ENCODE peak calls at places on chromosomes 11 and 22, in six cellular contexts. J is progenitor cell of endocrine pancreas; S is thoracic aorta; Z is endothelial cell; Q is CD8-positive, alpha-beta T cell; U is AG09319. E is an unnamed sample.

GRCh38 chr11:117305145-117305544 is 10.9 kb downstream of the BACE1 start:
- DNase-seq in J (no peak), S (no peak), Z (no peak), Q (no peak), U (no peak), E (no peak)

GRCh38 chr11:47464479-47464878 is 15.5 kb upstream of the RAPSN start:
- DNase-seq in J (no peak), S (no peak), Z (no peak), Q (no peak), U (no peak), E (no peak)

GRCh38 chr11:43790444-43790794 is 90.2 kb upstream of the ALKBH3 start:
- DNase-seq in J (no peak), S (no peak), Z (no peak), Q (no peak), U (no peak), E (no peak)

GRCh38 chr11:47148903-47149535 is 27.7 kb downstream of the ARFGAP2 start:
- DNase-seq in J (no peak), S (no peak), Z (no peak), Q (no peak), U (peak), E (no peak)

GRCh38 chr11:118227865-118228785 is 3.3 kb upstream of the JAML start:
- DNase-seq in J (no peak), S (no peak), Z (no peak), Q (no peak), U (no peak), E (no peak)

GRCh38 chr11:76234704-76235232 is 28.5 kb upstream of the WNT11 start:
- DNase-seq in J (no peak), S (peak), Z (no peak), Q (no peak), U (peak), E (peak)

GRCh38 chr11:67507242-67507890 is 596 bp downstream of the CDK2AP2 start:
- DNase-seq in J (no peak), S (peak), Z (no peak), Q (no peak), U (no peak), E (no peak)

GRCh38 chr11:72684236-72684912 is 10.2 kb upstream of the PDE2A start:
- DNase-seq in J (peak), S (peak), Z (peak), Q (peak), U (no peak), E (peak)

GRCh38 chr11:10581481-10582019 is 13.1 kb upstream of the LYVE1 start:
- DNase-seq in J (no peak), S (no peak), Z (no peak), Q (no peak), U (no peak), E (no peak)

GRCh38 chr11:84291996-84292395 is 1005.8 kb upstream of the CCDC90B start:
- DNase-seq in J (no peak), S (no peak), Z (no peak), Q (no peak), U (no peak), E (no peak)

GRCh38 chr11:29063630-29064361 is 953.0 kb downstream of the KCNA4 start:
- DNase-seq in J (no peak), S (no peak), Z (no peak), Q (no peak), U (no peak), E (no peak)

GRCh38 chr11:116563028-116563712 is 209.6 kb downstream of the BUD13 start:
- DNase-seq in J (no peak), S (no peak), Z (no peak), Q (no peak), U (no peak), E (no peak)

GRCh38 chr11:74559934-74560309 is 32.5 kb upstream of the POLD3 start:
- DNase-seq in J (no peak), S (no peak), Z (no peak), Q (no peak), U (no peak), E (no peak)

GRCh38 chr11:9568854-9569587 is 4.4 kb upstream of the WEE1 start:
- DNase-seq in J (peak), S (no peak), Z (peak), Q (no peak), U (peak), E (no peak)

GRCh38 chr22:34620832-34621231 is 445.1 kb upstream of the ISX start:
- DNase-seq in J (no peak), S (no peak), Z (no peak), Q (no peak), U (no peak), E (no peak)

GRCh38 chr11:132158091-132158490 is 787.7 kb downstream of the NTM start:
- DNase-seq in J (no peak), S (no peak), Z (peak), Q (no peak), U (no peak), E (no peak)

GRCh38 chr11:46338636-46338987 is 8.7 kb upstream of the DGKZ start:
- DNase-seq in J (no peak), S (no peak), Z (no peak), Q (no peak), U (no peak), E (no peak)

GRCh38 chr22:20775342-20775895 is 1.5 kb downstream of the SERPIND1 start:
- DNase-seq in J (no peak), S (no peak), Z (no peak), Q (no peak), U (no peak), E (no peak)

GRCh38 chr11:3229673-3230630 is 2.3 kb downstream of the MRGPRE start:
- DNase-seq in J (no peak), S (no peak), Z (no peak), Q (no peak), U (no peak), E (no peak)

GRCh38 chr11:62588966-62589637 is 2.2 kb downstream of the TUT1 start:
- DNase-seq in J (no peak), S (no peak), Z (no peak), Q (no peak), U (no peak), E (no peak)

GRCh38 chr11:36002196-36002595 is 58.3 kb downstream of the LDLRAD3 start:
- DNase-seq in J (no peak), S (no peak), Z (no peak), Q (no peak), U (no peak), E (no peak)

GRCh38 chr22:46931414-46931813 is 169.0 kb downstream of the TBC1D22A start:
- DNase-seq in J (no peak), S (no peak), Z (no peak), Q (no peak), U (no peak), E (no peak)
- TF ChIP-seq CTCF in J (no peak), S (no peak), Z (no peak), Q (no peak), U (no peak), E (no peak)

DNA sequence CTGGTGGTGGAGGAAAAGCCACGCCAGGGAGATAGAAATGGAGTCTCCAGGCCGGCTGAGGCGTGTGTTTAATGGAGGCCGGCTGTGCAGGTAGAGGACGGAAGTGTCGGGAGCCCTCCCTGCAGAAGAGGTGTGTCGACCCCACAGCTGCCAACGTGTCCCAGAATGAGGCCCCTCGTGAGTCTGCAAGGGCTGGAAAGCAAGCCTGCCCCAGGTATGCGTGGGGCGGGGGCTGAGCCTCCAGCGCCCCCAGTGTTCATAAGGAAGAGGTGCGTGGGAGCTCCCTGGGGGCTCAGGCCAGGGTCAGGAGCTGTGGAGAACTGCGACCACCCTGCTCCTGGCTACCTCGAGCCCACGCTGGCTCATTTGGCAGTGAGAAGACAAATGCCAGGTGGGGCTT is 38.0 kb upstream of the JAM3 start:
- DNase-seq in J (no peak), S (no peak), Z (peak), Q (no peak), U (no peak), E (no peak)
- TF ChIP-seq CTCF in J (peak), S (no peak), Z (peak), Q (no peak), U (no peak), E (no peak)

GRCh38 chr11:58621586-58622262 is 741 bp upstream of the CNTF start:
- DNase-seq in J (no peak), S (no peak), Z (no peak), Q (no peak), U (no peak), E (no peak)

GRCh38 chr11:58616594-58616993 is 5.9 kb upstream of the CNTF start:
- DNase-seq in J (no peak), S (no peak), Z (no peak), Q (no peak), U (peak), E (no peak)

GRCh38 chr11:58622344-58622743 is at the start of gene CNTF:
- DNase-seq in J (no peak), S (no peak), Z (no peak), Q (no peak), U (no peak), E (no peak)

GRCh38 chr11:58615556-58615955 is 6.9 kb upstream of the CNTF start:
- DNase-seq in J (no peak), S (no peak), Z (no peak), Q (no peak), U (no peak), E (no peak)

DNA sequence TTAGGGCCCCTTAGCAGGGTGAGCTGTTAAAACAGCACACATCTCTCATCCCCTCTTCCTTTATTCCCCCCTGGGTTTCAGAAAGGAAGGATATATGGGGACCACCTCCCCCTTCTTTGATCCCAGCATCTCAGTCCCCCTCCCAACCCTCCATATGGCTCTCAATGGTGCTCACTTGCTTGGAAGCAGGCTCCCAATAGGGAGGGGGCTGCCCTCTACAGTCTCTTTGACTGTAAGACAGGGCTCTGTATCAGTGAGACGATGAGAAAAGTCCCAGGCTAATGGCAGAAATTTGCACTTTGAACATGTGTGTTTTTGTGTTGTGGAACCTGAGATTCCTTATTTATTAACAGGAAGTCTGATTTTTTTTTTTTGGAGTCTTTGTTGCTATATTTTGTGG is 4.2 kb upstream of the CNTF start:
- DNase-seq in J (no peak), S (no peak), Z (no peak), Q (no peak), U (no peak), E (no peak)
- TF ChIP-seq CTCF in J (no peak), S (no peak), Z (no peak), Q (no peak), U (no peak), E (no peak)

GRCh38 chr11:65378928-65379638 is 3.4 kb downstream of the SLC25A45 start:
- DNase-seq in J (no peak), S (no peak), Z (no peak), Q (no peak), U (no peak), E (no peak)

GRCh38 chr11:65381721-65382035 is 768 bp downstream of the SLC25A45 start:
- DNase-seq in J (no peak), S (no peak), Z (no peak), Q (no peak), U (no peak), E (no peak)

GRCh38 chr11:65382036-65382803 is at the start of gene SLC25A45:
- DNase-seq in J (peak), S (peak), Z (peak), Q (peak), U (peak), E (peak)

GRCh38 chr11:65379698-65380459 is 2.6 kb downstream of the SLC25A45 start:
- DNase-seq in J (no peak), S (no peak), Z (no peak), Q (no peak), U (no peak), E (no peak)

GRCh38 chr11:65380460-65381126 is 1.9 kb downstream of the SLC25A45 start:
- DNase-seq in J (no peak), S (no peak), Z (no peak), Q (no peak), U (no peak), E (no peak)
- TF ChIP-seq CTCF in J (peak), S (no peak), Z (no peak), Q (no peak), U (no peak), E (no peak)

DNA sequence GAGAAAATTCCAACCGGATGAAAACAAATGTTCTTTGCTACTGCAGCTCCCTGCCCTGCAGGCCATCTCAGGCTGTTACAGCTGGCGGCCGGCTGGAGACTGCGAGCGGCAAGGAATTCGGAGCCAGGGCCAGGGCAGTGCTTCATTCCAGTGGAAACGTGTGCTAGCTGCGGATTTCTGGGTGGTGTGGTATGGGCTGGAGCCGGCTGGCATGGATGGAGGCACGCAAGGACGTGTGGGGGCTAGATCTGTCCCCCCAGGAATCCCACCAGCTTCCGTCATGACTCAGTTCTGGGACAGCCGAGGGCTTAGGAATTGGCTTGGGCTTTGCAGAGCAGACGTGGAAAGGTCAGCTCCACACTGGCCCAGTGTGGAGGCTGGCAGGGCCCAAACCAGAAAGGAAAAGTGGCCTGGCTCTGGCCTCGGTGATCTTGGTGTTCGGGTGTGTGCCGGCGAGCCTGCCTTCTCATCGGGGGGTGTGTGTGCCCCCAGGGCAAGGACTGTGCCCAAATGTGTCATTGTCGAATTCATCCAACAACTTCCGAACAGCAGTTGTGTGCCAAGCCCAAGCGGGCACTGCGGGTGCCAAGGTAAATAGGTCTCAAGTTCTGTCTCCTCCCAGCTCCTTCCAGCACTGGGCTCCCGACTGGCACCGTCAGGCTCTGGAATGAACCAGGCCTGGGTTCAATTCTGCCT is 48.1 kb upstream of the SHISAL1 start:
- DNase-seq in J (no peak), S (peak), Z (no peak), Q (no peak), U (peak), E (no peak)
- TF ChIP-seq CTCF in J (peak), S (peak), Z (no peak), Q (no peak), U (peak), E (no peak)

GRCh38 chr22:44286673-44287072 is 26.1 kb downstream of the SHISAL1 start:
- DNase-seq in J (no peak), S (no peak), Z (no peak), Q (no peak), U (no peak), E (no peak)

GRCh38 chr22:44287121-44287693 is 25.5 kb downstream of the SHISAL1 start:
- DNase-seq in J (no peak), S (no peak), Z (no peak), Q (no peak), U (no peak), E (no peak)

GRCh38 chr22:44281706-44282637 is 30.8 kb downstream of the SHISAL1 start:
- DNase-seq in J (no peak), S (no peak), Z (no peak), Q (no peak), U (no peak), E (no peak)

GRCh38 chr22:44280665-44281188 is 32.0 kb downstream of the SHISAL1 start:
- DNase-seq in J (no peak), S (no peak), Z (no peak), Q (no peak), U (no peak), E (no peak)

DNA sequence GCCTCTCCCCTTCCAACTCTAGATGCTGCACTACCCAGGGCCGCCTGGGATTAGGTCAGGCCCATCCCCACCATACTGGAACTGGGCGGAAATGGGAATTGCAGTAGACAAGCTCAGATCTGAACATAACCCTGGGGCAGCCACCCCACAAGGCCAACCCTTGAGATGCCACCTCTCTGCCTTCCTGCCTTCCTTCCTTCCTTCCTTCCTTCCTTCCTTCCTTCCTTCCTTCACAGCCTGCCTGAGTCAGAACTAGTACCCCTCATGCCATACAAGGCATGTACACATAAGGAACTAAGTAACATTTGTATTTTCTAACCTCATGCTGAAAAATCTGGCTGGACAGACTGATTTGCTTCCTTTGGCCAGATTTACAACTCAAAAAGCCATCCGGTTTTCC is 28.0 kb downstream of the SHISAL1 start:
- DNase-seq in J (no peak), S (no peak), Z (no peak), Q (no peak), U (no peak), E (no peak)
- TF ChIP-seq CTCF in J (no peak), S (no peak), Z (no peak), Q (no peak), U (no peak), E (no peak)

GRCh38 chr22:49979587-49980264 is 19.2 kb downstream of the PIM3 start:
- DNase-seq in J (peak), S (no peak), Z (peak), Q (no peak), U (no peak), E (no peak)
- TF ChIP-seq CTCF in J (peak), S (no peak), Z (peak), Q (peak), U (peak), E (no peak)